ENCODE peak calls at places on chromosome 10, in eight cellular contexts. S is GM23338, C is posterior vena cava, Q is AG09319, N is ureter, E is AG04449, K is posterior cingulate gyrus, U is AG04450. P is an unnamed sample.

GRCh38 chr10:36450385-36450784 is 675.0 kb upstream of the ANKRD30A start:
- DNase-seq in N (no peak), C (no peak), Q (no peak), S (peak), U (peak), K (no peak), E (peak), P (no peak)

GRCh38 chr10:79350407-79351154 is 3.3 kb downstream of the PPIF start:
- DNase-seq in C (peak), S (no peak), U (no peak), E (no peak), K (no peak), Q (no peak), N (no peak), P (no peak)

GRCh38 chr10:4807803-4808507 is 18.1 kb upstream of the AKR1E2 start:
- DNase-seq in C (no peak), E (peak), U (peak), N (no peak), K (no peak), Q (no peak), S (no peak), P (no peak)

GRCh38 chr10:67156239-67156638 is 230.4 kb downstream of the LRRTM3 start:
- DNase-seq in U (no peak), E (no peak), K (no peak), Q (no peak), N (no peak), C (no peak), S (no peak), P (no peak)

GRCh38 chr10:14653271-14654161 is 121.2 kb downstream of the FAM107B start:
- DNase-seq in K (no peak), C (no peak), E (peak), S (peak), Q (peak), U (peak), N (no peak), P (peak)

GRCh38 chr10:13788701-13789447 is 202.1 kb downstream of the PRPF18 start:
- DNase-seq in Q (no peak), K (no peak), N (no peak), S (no peak), E (no peak), C (peak), U (no peak), P (no peak)

GRCh38 chr10:129583831-129584230 is 116.8 kb downstream of the MGMT start:
- DNase-seq in U (no peak), N (no peak), S (no peak), C (no peak), E (no peak), K (no peak), Q (no peak), P (no peak)

GRCh38 chr10:121503587-121504051 is 94.6 kb downstream of the FGFR2 start:
- DNase-seq in Q (no peak), K (no peak), C (no peak), N (no peak), S (no peak), E (no peak), U (no peak), P (no peak)